ENCODE peak calls at places on chromosomes 11 and 22, in seven cellular contexts. One of them, this sample, is unnamed. For H3K36me3, the result is how much of the 10 kb centered on the place peaks cover.

GRCh38 chr22:46422896-46423295 is 87.4 kb downstream of the TRMU start:
- DNase-seq in CD8-positive, alpha-beta T cell: no peak
- DNase-seq in ovary: no peak
- DNase-seq in sigmoid colon: no peak
- DNase-seq in brain microvascular endothelial cell: no peak
- DNase-seq in cardiac muscle cell: no peak
- DNase-seq in lower lobe of right lung: peak
- DNase-seq in this sample: no peak

GRCh38 chr22:37996515-37997246 is 12.3 kb upstream of the SOX10 start:
- DNase-seq in CD8-positive, alpha-beta T cell: no peak
- DNase-seq in ovary: no peak
- DNase-seq in sigmoid colon: no peak
- DNase-seq in brain microvascular endothelial cell: no peak
- DNase-seq in cardiac muscle cell: no peak
- DNase-seq in lower lobe of right lung: no peak
- DNase-seq in this sample: no peak

GRCh38 chr11:3823303-3823702 is 14.9 kb downstream of the PGAP2 start:
- DNase-seq in CD8-positive, alpha-beta T cell: no peak
- DNase-seq in ovary: no peak
- DNase-seq in sigmoid colon: no peak
- DNase-seq in brain microvascular endothelial cell: peak
- DNase-seq in cardiac muscle cell: peak
- DNase-seq in lower lobe of right lung: no peak
- DNase-seq in this sample: no peak

GRCh38 chr11:34819740-34820482 is 96.3 kb downstream of the APIP start:
- DNase-seq in CD8-positive, alpha-beta T cell: no peak
- DNase-seq in ovary: no peak
- DNase-seq in sigmoid colon: no peak
- DNase-seq in brain microvascular endothelial cell: no peak
- DNase-seq in cardiac muscle cell: peak
- DNase-seq in lower lobe of right lung: no peak
- DNase-seq in this sample: no peak

GRCh38 chr11:71488086-71488967 is 35.3 kb downstream of the NADSYN1 start:
- DNase-seq in CD8-positive, alpha-beta T cell: no peak
- DNase-seq in ovary: no peak
- DNase-seq in sigmoid colon: peak
- DNase-seq in brain microvascular endothelial cell: peak
- DNase-seq in cardiac muscle cell: peak
- DNase-seq in lower lobe of right lung: no peak
- DNase-seq in this sample: peak

GRCh38 chr11:12052676-12053605 is 44.5 kb upstream of the DKK3 start:
- DNase-seq in CD8-positive, alpha-beta T cell: no peak
- DNase-seq in ovary: no peak
- DNase-seq in sigmoid colon: peak
- DNase-seq in brain microvascular endothelial cell: no peak
- DNase-seq in cardiac muscle cell: no peak
- DNase-seq in lower lobe of right lung: no peak
- DNase-seq in this sample: peak

GRCh38 chr11:78941226-78941851 is 366.7 kb upstream of the NARS2 start:
- DNase-seq in CD8-positive, alpha-beta T cell: no peak
- DNase-seq in ovary: no peak
- DNase-seq in sigmoid colon: no peak
- DNase-seq in brain microvascular endothelial cell: no peak
- DNase-seq in cardiac muscle cell: no peak
- DNase-seq in lower lobe of right lung: peak
- DNase-seq in this sample: peak

GRCh38 chr22:22770280-22770871 is 117.2 kb upstream of the IGLL5 start:
- DNase-seq in CD8-positive, alpha-beta T cell: no peak
- DNase-seq in ovary: peak
- DNase-seq in sigmoid colon: no peak
- DNase-seq in brain microvascular endothelial cell: peak
- DNase-seq in cardiac muscle cell: peak
- DNase-seq in lower lobe of right lung: no peak
- DNase-seq in this sample: peak

GRCh38 chr11:72233773-72234513 is 9.4 kb downstream of the INPPL1 start:
- DNase-seq in CD8-positive, alpha-beta T cell: no peak
- DNase-seq in ovary: no peak
- DNase-seq in sigmoid colon: peak
- DNase-seq in brain microvascular endothelial cell: no peak
- DNase-seq in cardiac muscle cell: no peak
- DNase-seq in lower lobe of right lung: no peak
- DNase-seq in this sample: peak

GRCh38 chr22:19346677-19347265 is 55.3 kb upstream of the CLTCL1 start:
- DNase-seq in CD8-positive, alpha-beta T cell: no peak
- DNase-seq in ovary: no peak
- DNase-seq in sigmoid colon: no peak
- DNase-seq in brain microvascular endothelial cell: no peak
- DNase-seq in cardiac muscle cell: no peak
- DNase-seq in lower lobe of right lung: no peak
- DNase-seq in this sample: no peak

DNA sequence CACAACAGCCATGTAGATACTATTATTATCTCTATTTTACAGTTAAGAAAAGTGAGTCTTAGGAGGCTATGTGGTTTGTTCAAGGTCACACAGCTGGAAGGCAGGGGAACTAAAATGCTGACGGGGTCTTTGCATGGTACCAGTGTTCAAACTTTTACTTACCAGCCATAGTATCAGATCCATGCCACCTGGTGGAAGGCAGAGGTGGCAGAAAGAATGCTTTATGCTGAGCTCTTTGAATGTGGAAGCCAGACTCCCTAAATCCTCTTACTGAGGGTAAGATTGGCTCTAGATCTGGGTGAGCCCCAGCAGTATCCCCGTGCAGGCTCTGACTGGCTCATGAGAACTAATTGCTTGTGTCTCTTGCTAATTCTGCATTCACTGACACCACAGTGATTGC is 54.3 kb upstream of the NAV2 start:
- DNase-seq in CD8-positive, alpha-beta T cell: no peak
- DNase-seq in ovary: no peak
- DNase-seq in sigmoid colon: no peak
- DNase-seq in brain microvascular endothelial cell: no peak
- DNase-seq in cardiac muscle cell: no peak
- DNase-seq in lower lobe of right lung: no peak
- DNase-seq in this sample: no peak
- TF ChIP-seq CTCF in CD8-positive, alpha-beta T cell: no peak
- TF ChIP-seq CTCF in ovary: no peak
- TF ChIP-seq CTCF in sigmoid colon: no peak
- TF ChIP-seq CTCF in brain microvascular endothelial cell: peak
- TF ChIP-seq CTCF in cardiac muscle cell: no peak
- TF ChIP-seq CTCF in lower lobe of right lung: no peak
- TF ChIP-seq CTCF in this sample: peak

GRCh38 chr11:111996129-111996528 is 29.1 kb upstream of the DLAT start:
- DNase-seq in CD8-positive, alpha-beta T cell: no peak
- DNase-seq in ovary: no peak
- DNase-seq in sigmoid colon: no peak
- DNase-seq in brain microvascular endothelial cell: no peak
- DNase-seq in cardiac muscle cell: no peak
- DNase-seq in lower lobe of right lung: no peak
- DNase-seq in this sample: no peak
- H3K36me3 ChIP-seq in CD8-positive, alpha-beta T cell: under half
- H3K36me3 ChIP-seq in ovary: under half
- H3K36me3 ChIP-seq in sigmoid colon: half or more
- H3K36me3 ChIP-seq in brain microvascular endothelial cell: under half
- H3K36me3 ChIP-seq in cardiac muscle cell: under half
- H3K36me3 ChIP-seq in lower lobe of right lung: half or more
- H3K36me3 ChIP-seq in this sample: under half

DNA sequence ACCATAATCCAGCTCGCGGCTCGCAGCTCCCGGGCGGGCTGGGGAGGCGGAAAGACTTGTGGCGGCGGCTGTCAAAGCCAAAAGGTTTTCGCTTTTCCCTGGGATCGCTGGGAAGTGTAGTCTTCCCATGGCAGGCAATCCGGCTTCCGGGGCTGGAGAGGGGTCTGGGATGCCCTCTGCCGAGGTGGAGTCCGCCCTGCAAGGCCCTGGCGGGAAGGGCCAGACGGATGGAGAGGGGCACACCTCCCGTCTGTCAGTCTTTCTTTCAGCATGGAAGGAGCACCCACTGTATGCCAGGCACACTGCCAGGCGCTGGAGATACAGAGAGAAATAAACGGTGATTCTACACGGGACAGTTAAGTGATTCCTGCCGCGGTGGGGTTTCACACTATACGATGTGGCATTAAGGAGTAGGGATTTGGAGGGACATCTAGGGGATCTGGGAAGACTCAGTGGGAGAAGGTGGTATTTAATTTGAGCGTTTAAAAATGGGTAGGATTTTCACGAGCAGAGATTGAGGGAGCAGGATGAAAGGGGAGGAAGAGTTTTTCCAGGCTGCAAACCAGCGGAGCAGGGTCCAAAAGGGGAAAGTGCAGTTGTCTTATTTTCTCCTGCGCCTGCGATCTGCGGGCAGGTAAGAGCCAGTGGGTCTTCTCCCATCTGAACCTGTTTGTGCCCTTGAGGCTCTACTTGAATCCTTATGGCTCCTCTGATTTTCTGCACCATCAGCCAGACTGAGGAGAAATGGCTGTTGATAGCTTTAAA is at the start of gene BACE1:
- DNase-seq in CD8-positive, alpha-beta T cell: no peak
- DNase-seq in ovary: peak
- DNase-seq in sigmoid colon: peak
- DNase-seq in brain microvascular endothelial cell: peak
- DNase-seq in cardiac muscle cell: peak
- DNase-seq in lower lobe of right lung: peak
- DNase-seq in this sample: peak
- H3K27ac ChIP-seq in CD8-positive, alpha-beta T cell: no peak
- H3K27ac ChIP-seq in ovary: peak
- H3K27ac ChIP-seq in sigmoid colon: peak
- H3K27ac ChIP-seq in brain microvascular endothelial cell: no peak
- H3K27ac ChIP-seq in cardiac muscle cell: peak
- H3K27ac ChIP-seq in lower lobe of right lung: peak
- H3K27ac ChIP-seq in this sample: no peak

GRCh38 chr11:122115520-122116343 is at the start of gene BLID:
- DNase-seq in CD8-positive, alpha-beta T cell: no peak
- DNase-seq in ovary: no peak
- DNase-seq in sigmoid colon: peak
- DNase-seq in brain microvascular endothelial cell: peak
- DNase-seq in cardiac muscle cell: peak
- DNase-seq in lower lobe of right lung: peak
- DNase-seq in this sample: peak
- TF ChIP-seq CTCF in CD8-positive, alpha-beta T cell: no peak
- TF ChIP-seq CTCF in ovary: no peak
- TF ChIP-seq CTCF in sigmoid colon: no peak
- TF ChIP-seq CTCF in brain microvascular endothelial cell: peak
- TF ChIP-seq CTCF in cardiac muscle cell: peak
- TF ChIP-seq CTCF in lower lobe of right lung: peak
- TF ChIP-seq CTCF in this sample: peak

GRCh38 chr11:2591805-2592204 is 108.0 kb downstream of the KCNQ1OT1 start:
- DNase-seq in CD8-positive, alpha-beta T cell: no peak
- DNase-seq in ovary: no peak
- DNase-seq in sigmoid colon: no peak
- DNase-seq in brain microvascular endothelial cell: no peak
- DNase-seq in cardiac muscle cell: no peak
- DNase-seq in lower lobe of right lung: no peak
- DNase-seq in this sample: no peak
- H3K36me3 ChIP-seq in CD8-positive, alpha-beta T cell: under half
- H3K36me3 ChIP-seq in ovary: under half
- H3K36me3 ChIP-seq in sigmoid colon: under half
- H3K36me3 ChIP-seq in brain microvascular endothelial cell: under half
- H3K36me3 ChIP-seq in cardiac muscle cell: under half
- H3K36me3 ChIP-seq in lower lobe of right lung: under half
- H3K36me3 ChIP-seq in this sample: under half

DNA sequence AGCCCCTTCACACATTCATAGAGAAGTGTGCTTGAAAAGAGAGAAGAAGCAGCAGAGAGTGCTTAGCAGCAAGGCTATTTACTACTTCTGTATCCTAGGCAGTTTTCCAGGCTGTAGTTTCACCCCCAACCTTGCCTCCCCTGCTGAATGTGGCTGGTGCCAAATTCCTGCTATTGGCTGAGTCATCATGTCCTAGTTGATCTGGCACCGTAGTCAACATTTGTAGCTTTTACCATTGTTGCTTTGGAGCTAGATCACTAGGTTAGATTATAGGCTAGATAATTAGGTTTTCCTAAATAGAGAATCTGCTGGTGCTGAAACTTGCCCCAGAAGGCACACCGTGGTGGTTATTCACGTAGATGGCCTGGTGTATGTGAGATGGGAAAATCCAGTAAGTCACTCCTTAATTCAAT is 32.7 kb downstream of the ARHGAP42 start:
- DNase-seq in CD8-positive, alpha-beta T cell: no peak
- DNase-seq in ovary: peak
- DNase-seq in sigmoid colon: no peak
- DNase-seq in brain microvascular endothelial cell: peak
- DNase-seq in cardiac muscle cell: peak
- DNase-seq in lower lobe of right lung: no peak
- DNase-seq in this sample: peak
- H3K27ac ChIP-seq in CD8-positive, alpha-beta T cell: no peak
- H3K27ac ChIP-seq in ovary: no peak
- H3K27ac ChIP-seq in sigmoid colon: peak
- H3K27ac ChIP-seq in brain microvascular endothelial cell: peak
- H3K27ac ChIP-seq in cardiac muscle cell: peak
- H3K27ac ChIP-seq in lower lobe of right lung: peak
- H3K27ac ChIP-seq in this sample: peak

GRCh38 chr11:8682219-8683114 is at the start of the genes RPL27A and TRIM66:
- DNase-seq in CD8-positive, alpha-beta T cell: peak
- DNase-seq in ovary: peak
- DNase-seq in sigmoid colon: peak
- DNase-seq in brain microvascular endothelial cell: peak
- DNase-seq in cardiac muscle cell: peak
- DNase-seq in lower lobe of right lung: peak
- DNase-seq in this sample: peak
- TF ChIP-seq CTCF in CD8-positive, alpha-beta T cell: no peak
- TF ChIP-seq CTCF in ovary: peak
- TF ChIP-seq CTCF in sigmoid colon: peak
- TF ChIP-seq CTCF in brain microvascular endothelial cell: peak
- TF ChIP-seq CTCF in cardiac muscle cell: no peak
- TF ChIP-seq CTCF in lower lobe of right lung: no peak
- TF ChIP-seq CTCF in this sample: no peak